ENCODE peak calls at places on chromosomes 4 and X, in four cellular contexts. One of them, this sample, is unnamed.

GRCh38 chrX:48714573-48714972 is 18.0 kb downstream of the SUV39H1 start:
- DNase-seq in GM12878: no peak
- DNase-seq in K562: no peak
- DNase-seq in HepG2: no peak
- DNase-seq in this sample: no peak

GRCh38 chrX:44507292-44507691 is 35.4 kb downstream of the FUNDC1 start:
- DNase-seq in HepG2: no peak
- DNase-seq in K562: no peak
- DNase-seq in GM12878: no peak
- DNase-seq in this sample: no peak

GRCh38 chr4:158826882-158827281 is 58.1 kb downstream of the FNIP2 start:
- DNase-seq in HepG2: peak; percentile 94
- DNase-seq in K562: no peak
- DNase-seq in GM12878: no peak
- DNase-seq in this sample: no peak

GRCh38 chr4:39718366-39719323 is 20.7 kb downstream of the UBE2K start:
- DNase-seq in K562: no peak
- DNase-seq in GM12878: no peak
- DNase-seq in HepG2: no peak
- DNase-seq in this sample: no peak

GRCh38 chr4:69831646-69832325 is 28.2 kb downstream of the SULT1E1 start:
- DNase-seq in K562: no peak
- DNase-seq in GM12878: peak; percentile 59
- DNase-seq in HepG2: peak; percentile 6
- DNase-seq in this sample: no peak

GRCh38 chr4:110639207-110640092 is 16.6 kb upstream of the PITX2 start:
- DNase-seq in K562: no peak
- DNase-seq in GM12878: no peak
- DNase-seq in HepG2: no peak
- DNase-seq in this sample: no peak

GRCh38 chrX:11064276-11064675 is 46.9 kb upstream of the HCCS start:
- DNase-seq in GM12878: no peak
- DNase-seq in K562: no peak
- DNase-seq in HepG2: no peak
- DNase-seq in this sample: no peak

GRCh38 chrX:46912098-46912672 is at the start of gene JADE3:
- DNase-seq in HepG2: peak; percentile 55
- DNase-seq in GM12878: no peak
- DNase-seq in K562: peak; percentile 59
- DNase-seq in this sample: peak; percentile 71

GRCh38 chrX:16148896-16149295 is 18.4 kb upstream of the MAGEB17 start:
- DNase-seq in K562: no peak
- DNase-seq in GM12878: no peak
- DNase-seq in HepG2: no peak
- DNase-seq in this sample: no peak

GRCh38 chr4:11338990-11339782 is 89.5 kb downstream of the HS3ST1 start:
- DNase-seq in HepG2: no peak
- DNase-seq in K562: no peak
- DNase-seq in GM12878: no peak
- DNase-seq in this sample: no peak

GRCh38 chrX:45794995-45795337 is 594.3 kb upstream of the DIPK2B start:
- DNase-seq in HepG2: no peak
- DNase-seq in GM12878: no peak
- DNase-seq in K562: no peak
- DNase-seq in this sample: no peak

GRCh38 chr4:71752383-71753042 is 31.4 kb downstream of the GC start:
- DNase-seq in GM12878: no peak
- DNase-seq in K562: no peak
- DNase-seq in HepG2: no peak
- DNase-seq in this sample: no peak

GRCh38 chrX:120522820-120523219 is 37.9 kb downstream of the CUL4B start:
- DNase-seq in K562: no peak
- DNase-seq in HepG2: no peak
- DNase-seq in GM12878: no peak
- DNase-seq in this sample: no peak

GRCh38 chr4:159206427-159206871 is 103.6 kb downstream of the RAPGEF2 start:
- DNase-seq in HepG2: no peak
- DNase-seq in GM12878: peak; percentile 83
- DNase-seq in K562: no peak
- DNase-seq in this sample: no peak

GRCh38 chrX:154399527-154400368 is 1.6 kb downstream of the RPL10 start:
- DNase-seq in K562: no peak
- DNase-seq in GM12878: no peak
- DNase-seq in HepG2: no peak
- DNase-seq in this sample: no peak

GRCh38 chr4:8607603-8608481 is 15.3 kb downstream of the CPZ start:
- DNase-seq in K562: peak; percentile 80
- DNase-seq in HepG2: no peak
- DNase-seq in GM12878: no peak
- DNase-seq in this sample: peak; percentile 85

GRCh38 chr4:188550296-188550695 is 411.1 kb downstream of the TRIML1 start:
- DNase-seq in HepG2: no peak
- DNase-seq in GM12878: no peak
- DNase-seq in K562: no peak
- DNase-seq in this sample: peak; percentile 5

GRCh38 chr4:108168213-108168671 is 490 bp downstream of the LEF1 start:
- DNase-seq in K562: no peak
- DNase-seq in HepG2: no peak
- DNase-seq in GM12878: no peak
- DNase-seq in this sample: no peak

GRCh38 chrX:10741003-10741402 is 120.6 kb upstream of the MID1 start:
- DNase-seq in HepG2: no peak
- DNase-seq in GM12878: no peak
- DNase-seq in K562: no peak
- DNase-seq in this sample: no peak

GRCh38 chrX:16039834-16040233 is 83.5 kb upstream of the GRPR start:
- DNase-seq in HepG2: no peak
- DNase-seq in GM12878: no peak
- DNase-seq in K562: no peak
- DNase-seq in this sample: no peak

GRCh38 chr4:158170691-158171455 is 2.0 kb downstream of the GASK1B start:
- DNase-seq in K562: peak; percentile 25
- DNase-seq in HepG2: peak; percentile 55
- DNase-seq in GM12878: no peak
- DNase-seq in this sample: no peak

GRCh38 chr4:124279741-124280140 is 432.8 kb downstream of the ANKRD50 start:
- DNase-seq in GM12878: no peak
- DNase-seq in HepG2: no peak
- DNase-seq in K562: no peak
- DNase-seq in this sample: no peak

GRCh38 chrX:154526901-154527675 is 11.1 kb upstream of the FAM3A start:
- DNase-seq in HepG2: peak; percentile 56
- DNase-seq in K562: peak; percentile 72
- DNase-seq in GM12878: peak; percentile 36
- DNase-seq in this sample: peak; percentile 78

GRCh38 chr4:83335691-83336090 is 1.0 kb upstream of the HPSE start:
- DNase-seq in K562: no peak
- DNase-seq in HepG2: no peak
- DNase-seq in GM12878: no peak
- DNase-seq in this sample: no peak

GRCh38 chr4:118776166-118776954 is 59.6 kb downstream of the SEC24D start:
- DNase-seq in HepG2: no peak
- DNase-seq in K562: no peak
- DNase-seq in GM12878: no peak
- DNase-seq in this sample: no peak

GRCh38 chr4:83535945-83536648 is at the start of gene GPAT3:
- DNase-seq in GM12878: no peak
- DNase-seq in K562: peak; percentile 84
- DNase-seq in HepG2: peak; percentile 64
- DNase-seq in this sample: peak; percentile 75

GRCh38 chr4:53507671-53508286 is 83.5 kb downstream of the LNX1 start:
- DNase-seq in K562: peak; percentile 31
- DNase-seq in HepG2: peak; percentile 30
- DNase-seq in GM12878: no peak
- DNase-seq in this sample: no peak

GRCh38 chr4:98747659-98748091 is 89.3 kb upstream of the TSPAN5 start:
- DNase-seq in K562: no peak
- DNase-seq in GM12878: no peak
- DNase-seq in HepG2: no peak
- DNase-seq in this sample: no peak

GRCh38 chr4:10599574-10599973 is 85.0 kb downstream of the CLNK start:
- DNase-seq in HepG2: no peak
- DNase-seq in K562: no peak
- DNase-seq in GM12878: no peak
- DNase-seq in this sample: no peak

GRCh38 chr4:52201705-52202104 is 150.6 kb downstream of the SPATA18 start:
- DNase-seq in GM12878: no peak
- DNase-seq in HepG2: no peak
- DNase-seq in K562: no peak
- DNase-seq in this sample: no peak

GRCh38 chrX:10797493-10797892 is 177.1 kb upstream of the MID1 start:
- DNase-seq in K562: no peak
- DNase-seq in HepG2: no peak
- DNase-seq in GM12878: no peak
- DNase-seq in this sample: no peak

GRCh38 chr4:99062120-99062519 is 26.5 kb downstream of the ADH5 start:
- DNase-seq in HepG2: no peak
- DNase-seq in K562: no peak
- DNase-seq in GM12878: peak; percentile 9
- DNase-seq in this sample: peak; percentile 12

GRCh38 chr4:38583102-38583501 is 80.9 kb upstream of the KLF3 start:
- DNase-seq in HepG2: no peak
- DNase-seq in K562: no peak
- DNase-seq in GM12878: no peak
- DNase-seq in this sample: no peak

GRCh38 chrX:150219374-150220185 is 143.5 kb upstream of the MAMLD1 start:
- DNase-seq in K562: no peak
- DNase-seq in HepG2: no peak
- DNase-seq in GM12878: no peak
- DNase-seq in this sample: no peak

GRCh38 chr4:54082168-54082567 is 17.8 kb upstream of the CHIC2 start:
- DNase-seq in HepG2: peak; percentile 95
- DNase-seq in GM12878: no peak
- DNase-seq in K562: no peak
- DNase-seq in this sample: no peak

DNA sequence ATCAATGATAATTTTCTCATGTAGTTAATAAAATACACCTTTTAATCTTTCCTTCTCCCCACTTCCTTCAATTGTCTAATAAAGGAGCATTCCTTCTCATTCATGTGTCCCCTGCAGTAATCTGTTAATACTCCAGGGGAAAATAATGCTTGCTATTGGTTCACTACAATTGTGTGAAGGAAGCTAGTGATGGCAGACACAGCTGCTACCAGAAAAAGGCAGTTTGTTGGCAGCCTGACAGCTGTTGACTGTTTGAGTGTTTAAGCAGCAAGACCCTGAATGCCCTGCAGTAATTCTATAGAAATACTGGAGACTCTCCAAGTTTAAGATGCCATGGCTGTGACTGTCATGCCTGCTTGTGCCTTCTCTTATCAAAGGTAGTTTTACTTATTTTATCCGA is 359.5 kb downstream of the C4orf33 start:
- DNase-seq in GM12878: no peak
- DNase-seq in HepG2: no peak
- DNase-seq in K562: no peak
- DNase-seq in this sample: no peak
- TF ChIP-seq TARDBP in GM12878: no peak
- TF ChIP-seq TARDBP in HepG2: no peak
- TF ChIP-seq TARDBP in K562: no peak
- TF ChIP-seq TARDBP in this sample: no peak

GRCh38 chr4:1211951-1212545 is 36.9 kb downstream of the CTBP1 start:
- DNase-seq in K562: no peak
- DNase-seq in GM12878: no peak
- DNase-seq in HepG2: no peak
- DNase-seq in this sample: no peak
- TF ChIP-seq FOXM1 in K562: no peak
- TF ChIP-seq FOXM1 in GM12878: no peak
- TF ChIP-seq FOXM1 in HepG2: no peak
- TF ChIP-seq FOXM1 in this sample: no peak

GRCh38 chrX:31091819-31092218 is 20.0 kb upstream of the FTHL17 start:
- DNase-seq in GM12878: no peak
- DNase-seq in K562: no peak
- DNase-seq in HepG2: no peak
- DNase-seq in this sample: no peak
- TF ChIP-seq TARDBP in GM12878: no peak
- TF ChIP-seq TARDBP in K562: no peak
- TF ChIP-seq TARDBP in HepG2: no peak
- TF ChIP-seq TARDBP in this sample: no peak

DNA sequence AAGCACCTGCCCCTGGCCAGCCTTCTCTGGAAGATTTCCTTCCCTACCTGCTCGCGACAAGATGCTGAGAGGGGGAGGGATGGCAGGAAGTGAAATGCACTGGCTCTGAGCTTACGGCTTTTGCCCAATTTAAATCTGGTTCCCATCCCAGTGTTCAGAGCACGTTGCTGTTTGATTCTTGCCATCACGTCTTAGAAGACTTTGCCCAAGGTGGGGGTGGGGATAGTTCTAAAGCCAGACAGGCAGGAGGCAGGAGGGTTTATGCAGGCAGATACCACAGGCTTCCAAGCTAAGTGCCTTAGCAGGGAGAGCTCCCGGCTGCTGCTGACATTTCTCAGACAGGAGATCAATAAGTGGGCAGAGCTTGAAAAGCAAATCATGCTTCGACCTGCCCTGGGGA is 393.9 kb downstream of the MID1IP1 start:
- DNase-seq in K562: no peak
- DNase-seq in HepG2: no peak
- DNase-seq in GM12878: no peak
- DNase-seq in this sample: no peak
- TF ChIP-seq FOXM1 in K562: no peak
- TF ChIP-seq FOXM1 in HepG2: no peak
- TF ChIP-seq FOXM1 in GM12878: no peak
- TF ChIP-seq FOXM1 in this sample: no peak

GRCh38 chrX:17830211-17830610 is 30.9 kb downstream of the RAI2 start:
- DNase-seq in GM12878: no peak
- DNase-seq in K562: no peak
- DNase-seq in HepG2: no peak
- DNase-seq in this sample: no peak

GRCh38 chrX:17831255-17831654 is 29.8 kb downstream of the RAI2 start:
- DNase-seq in GM12878: no peak
- DNase-seq in HepG2: no peak
- DNase-seq in K562: no peak
- DNase-seq in this sample: no peak

GRCh38 chrX:17836830-17837229 is 24.3 kb downstream of the RAI2 start:
- DNase-seq in GM12878: no peak
- DNase-seq in K562: no peak
- DNase-seq in HepG2: no peak
- DNase-seq in this sample: no peak

GRCh38 chrX:17829526-17829925 is 31.6 kb downstream of the RAI2 start:
- DNase-seq in GM12878: no peak
- DNase-seq in K562: no peak
- DNase-seq in HepG2: no peak
- DNase-seq in this sample: no peak

DNA sequence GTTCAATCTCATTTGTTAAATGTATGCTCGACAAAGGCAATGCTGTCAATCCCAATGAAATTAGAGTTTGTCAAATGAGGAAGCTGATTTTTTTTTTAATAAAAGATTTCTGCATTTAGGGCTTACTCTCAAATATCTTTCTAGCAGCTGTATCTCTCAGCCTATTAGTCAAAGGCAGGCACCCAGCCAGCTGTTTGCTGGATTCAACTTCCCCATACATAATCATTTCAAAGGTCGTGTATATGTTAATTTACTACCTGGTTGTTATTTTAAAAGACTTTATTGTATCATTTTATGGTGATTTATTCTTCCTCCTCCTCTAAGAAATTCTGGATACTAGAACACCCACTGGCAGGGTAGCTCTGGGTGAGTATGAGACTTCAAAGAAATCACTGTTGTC is 27.1 kb downstream of the RAI2 start:
- DNase-seq in HepG2: no peak
- DNase-seq in K562: no peak
- DNase-seq in GM12878: no peak
- DNase-seq in this sample: no peak
- TF ChIP-seq TARDBP in HepG2: no peak
- TF ChIP-seq TARDBP in K562: no peak
- TF ChIP-seq TARDBP in GM12878: no peak
- TF ChIP-seq TARDBP in this sample: no peak